ENCODE peak calls at places on chromosomes 1 and 21, in seven cellular contexts. C is colonic mucosa, E is caudate nucleus, F is aorta, A is RWPE1, V is prostate gland, L is heart right ventricle. H is an unnamed sample.

GRCh38 chr1:27633640-27634165 is 1.3 kb downstream of the FGR start:
- DNase-seq in F (no peak), L (no peak), C (no peak), A (no peak), E (no peak), V (no peak), H (no peak)

GRCh38 chr1:2179283-2180013 is 15.1 kb downstream of the FAAP20 start:
- DNase-seq in C (no peak), A (no peak), L (no peak), F (no peak), E (no peak), V (no peak), H (no peak)

GRCh38 chr1:155880856-155881255 is 21.5 kb downstream of the SYT11 start:
- DNase-seq in E (no peak), L (no peak), V (no peak), A (no peak), F (no peak), C (no peak), H (no peak)

GRCh38 chr1:22225858-22226584 is 83.1 kb upstream of the WNT4 start:
- DNase-seq in L (no peak), C (no peak), A (no peak), V (no peak), E (no peak), F (no peak), H (no peak)

GRCh38 chr1:162421258-162422194 is 9.6 kb upstream of the SH2D1B start:
- DNase-seq in V (no peak), F (no peak), L (no peak), E (no peak), A (no peak), C (peak), H (no peak)

GRCh38 chr1:247487057-247487456 is 29.2 kb upstream of the OR2B11 start:
- DNase-seq in A (peak), V (peak), C (peak), L (no peak), E (no peak), F (no peak), H (no peak)

GRCh38 chr21:34835526-34835925 is 166.7 kb downstream of the CLIC6 start:
- DNase-seq in F (no peak), V (no peak), L (no peak), C (no peak), E (no peak), A (no peak), H (no peak)

GRCh38 chr1:77392486-77392885 is 110.7 kb downstream of the AK5 start:
- DNase-seq in L (no peak), F (no peak), C (no peak), E (no peak), V (no peak), A (no peak), H (no peak)

GRCh38 chr1:37808369-37809319 is 636 bp upstream of the YRDC start:
- DNase-seq in V (peak), C (peak), L (peak), F (peak), E (peak), A (peak), H (no peak)

GRCh38 chr1:37809942-37810341 is 1.9 kb upstream of the YRDC start:
- DNase-seq in F (no peak), A (no peak), C (no peak), E (no peak), V (no peak), L (no peak), H (no peak)

GRCh38 chr1:37807555-37808368 is at the start of the genes C1orf122 and YRDC:
- DNase-seq in V (peak), E (peak), A (peak), F (peak), C (peak), L (peak), H (peak)

GRCh38 chr1:37811027-37811655 is 3.1 kb upstream of the YRDC start:
- DNase-seq in E (no peak), A (peak), L (peak), V (no peak), F (peak), C (peak), H (no peak)

DNA sequence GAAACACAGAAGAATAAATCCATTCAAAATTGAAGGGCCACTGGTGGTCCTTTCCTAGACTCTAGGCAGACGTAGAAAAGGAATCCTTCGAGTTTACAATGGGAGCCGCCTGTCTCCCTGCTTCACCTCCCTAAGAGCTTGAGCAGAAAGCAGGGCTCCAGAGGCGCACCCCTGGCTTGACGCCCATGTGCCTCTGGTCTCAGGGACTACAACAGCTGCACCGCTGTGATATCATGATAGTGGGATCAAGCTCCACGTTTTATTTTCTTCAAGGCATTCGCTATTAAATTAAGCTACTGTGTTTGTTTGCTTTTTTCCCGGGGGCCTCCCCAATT is 403 bp upstream of the C1orf122 start:
- DNase-seq in L (no peak), A (no peak), V (no peak), C (no peak), E (no peak), F (no peak), H (no peak)
- H3K27ac ChIP-seq in L (peak), A (peak), V (peak), C (peak), E (peak), F (peak), H (peak)

DNA sequence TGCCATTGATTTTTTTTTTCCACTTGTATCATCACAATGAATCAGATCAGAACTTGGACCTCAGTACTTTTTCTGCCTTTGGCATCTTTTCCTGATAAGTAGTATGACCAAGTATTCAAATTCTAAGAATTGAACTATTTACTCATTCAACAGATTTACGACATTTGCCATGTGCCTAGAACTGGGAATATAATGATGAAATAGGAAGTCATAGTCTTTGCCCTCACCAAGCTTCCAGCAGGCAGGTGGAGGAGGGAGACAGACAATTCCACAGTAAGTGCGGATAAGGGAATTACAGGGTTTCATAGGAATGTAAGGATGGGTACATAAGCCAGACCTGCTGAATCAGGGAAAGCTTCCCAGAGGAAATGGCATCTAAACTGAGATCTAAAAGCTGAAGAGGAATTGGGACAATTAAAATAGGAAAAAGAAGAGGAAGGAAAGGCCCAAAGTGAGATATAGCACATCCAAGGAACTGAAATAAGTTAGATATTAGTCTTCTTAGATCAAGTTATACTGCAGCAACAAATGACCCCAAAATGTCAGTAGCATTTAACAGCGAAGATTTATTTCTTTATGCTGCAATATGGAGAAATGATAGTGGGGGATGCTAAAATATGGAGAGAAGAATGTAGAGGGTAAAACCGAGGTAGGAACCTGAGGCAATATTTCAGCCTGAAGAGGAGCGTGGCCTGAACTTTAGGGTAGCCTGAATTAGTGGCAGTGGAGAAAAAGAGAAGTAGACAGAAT is 5.3 kb upstream of the DDX59 start:
- DNase-seq in L (no peak), A (peak), C (no peak), V (no peak), E (no peak), F (no peak), H (no peak)
- H3K27ac ChIP-seq in L (no peak), A (no peak), C (no peak), V (no peak), E (no peak), F (no peak), H (peak)

GRCh38 chr21:36163780-36164426 is 7.3 kb downstream of the DOP1B start:
- DNase-seq in F (no peak), L (no peak), C (peak), V (no peak), E (no peak), A (no peak), H (no peak)
- H3K27ac ChIP-seq in F (no peak), L (no peak), C (peak), V (peak), E (no peak), A (no peak), H (no peak)

GRCh38 chr1:38775175-38775845 is 84.3 kb downstream of the RRAGC start:
- DNase-seq in C (no peak), A (no peak), F (no peak), L (no peak), V (no peak), E (no peak), H (no peak)

GRCh38 chr1:38772026-38772425 is 87.5 kb downstream of the RRAGC start:
- DNase-seq in F (no peak), L (no peak), E (no peak), A (no peak), C (no peak), V (no peak), H (no peak)

GRCh38 chr1:38776466-38776865 is 83.1 kb downstream of the RRAGC start:
- DNase-seq in C (no peak), A (no peak), L (no peak), F (no peak), E (no peak), V (no peak), H (no peak)

GRCh38 chr1:38773483-38773882 is 86.1 kb downstream of the RRAGC start:
- DNase-seq in L (no peak), V (no peak), A (no peak), C (no peak), E (no peak), F (no peak), H (no peak)

DNA sequence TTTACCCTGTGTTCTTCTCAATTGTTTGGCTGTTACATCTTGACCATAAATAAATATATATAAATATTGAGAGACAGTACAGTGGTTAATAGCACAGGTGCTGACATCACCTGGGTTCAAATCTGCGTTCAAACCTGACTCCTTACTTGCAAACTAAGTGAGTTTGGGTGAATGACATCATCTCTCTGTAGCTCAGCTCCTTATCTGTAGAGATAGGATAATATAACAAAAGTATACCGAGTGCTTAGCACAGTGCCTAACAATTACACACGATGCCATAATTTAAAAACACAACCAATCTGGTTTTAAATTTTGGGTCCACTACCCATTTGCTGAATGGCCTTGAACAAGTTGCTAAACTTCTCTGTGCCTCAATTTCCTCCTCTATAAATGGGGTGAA is 86.6 kb downstream of the RRAGC start:
- DNase-seq in F (no peak), V (no peak), C (no peak), A (no peak), E (no peak), L (no peak), H (no peak)
- H3K27ac ChIP-seq in F (no peak), V (no peak), C (no peak), A (no peak), E (no peak), L (no peak), H (no peak)

DNA sequence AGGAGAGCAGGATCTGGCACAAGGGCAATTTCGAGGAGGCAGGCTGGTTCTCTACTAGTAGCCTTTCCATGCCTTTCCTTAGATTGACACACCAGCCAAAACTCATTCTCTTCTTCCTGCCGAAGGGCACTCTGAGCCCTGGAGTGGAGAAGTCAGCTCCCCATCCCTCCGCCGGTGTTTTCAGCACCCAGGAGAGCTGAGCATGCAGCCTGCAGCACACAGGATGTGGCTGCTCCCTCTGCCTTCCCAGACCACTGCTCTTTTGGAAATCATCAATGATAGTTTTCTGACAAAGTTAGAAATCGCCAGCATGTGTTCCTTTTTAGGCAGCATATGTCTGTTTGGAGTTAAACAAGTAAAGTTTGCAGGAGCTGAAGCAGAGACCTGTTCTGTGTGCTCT is 11.7 kb downstream of the RNU5D-1 start:
- DNase-seq in F (no peak), L (no peak), V (no peak), E (no peak), C (no peak), A (no peak), H (no peak)
- H3K27ac ChIP-seq in F (no peak), L (no peak), V (no peak), E (no peak), C (no peak), A (peak), H (no peak)

GRCh38 chr21:15062566-15062965 is 2.2 kb downstream of the NRIP1 start:
- DNase-seq in V (no peak), F (no peak), C (no peak), E (no peak), A (peak), L (no peak), H (no peak)
- H3K27ac ChIP-seq in V (no peak), F (no peak), C (no peak), E (no peak), A (no peak), L (no peak), H (peak)

GRCh38 chr1:113976609-113977278 is 2.5 kb upstream of the OLFML3 start:
- DNase-seq in V (no peak), E (no peak), F (no peak), A (peak), L (peak), C (no peak), H (no peak)
- H3K27ac ChIP-seq in V (no peak), E (no peak), F (no peak), A (no peak), L (peak), C (no peak), H (no peak)

GRCh38 chr1:229693124-229693523 is 67.1 kb downstream of the URB2 start:
- DNase-seq in E (no peak), C (no peak), L (peak), V (no peak), A (no peak), F (no peak), H (no peak)
- H3K27ac ChIP-seq in E (no peak), C (no peak), L (no peak), V (no peak), A (no peak), F (no peak), H (no peak)

H was measured in epithelial cell of prostate.